ENCODE peak calls at places on chromosome 3, in ten cellular contexts. F is heart right ventricle; T is gastrocnemius medialis; X is ascending aorta; H is GM23338; C is small intestine; U is CD8-positive, alpha-beta T cell; V is neural progenitor cell; Y is effector memory CD4-positive, alpha-beta T cell; B is Peyer's patch. A is an unnamed sample. For H3K4me1, the result is how much of the 10 kb centered on the place peaks cover.

GRCh38 chr3:150878290-150878689 is 26.9 kb downstream of the MINDY4B start:
- DNase-seq in H (no peak), V (no peak), T (no peak), X (no peak), U (no peak), Y (no peak), C (no peak), B (no peak), F (no peak), A (no peak)

GRCh38 chr3:47512416-47513124 is 942 bp downstream of the ELP6 start:
- DNase-seq in X (no peak), B (peak), H (peak), F (peak), C (peak), Y (peak), T (no peak), U (peak), V (peak), A (peak)

GRCh38 chr3:13521309-13521708 is 27.6 kb upstream of the FBLN2 start:
- DNase-seq in H (no peak), V (no peak), T (no peak), C (no peak), B (no peak), F (no peak), U (no peak), Y (no peak), X (no peak), A (no peak)

GRCh38 chr3:172071780-172072179 is 32.4 kb downstream of the FNDC3B start:
- DNase-seq in C (no peak), F (no peak), X (no peak), V (no peak), T (no peak), U (no peak), H (no peak), Y (no peak), B (no peak), A (no peak)

GRCh38 chr3:57120803-57121174 is 44.4 kb downstream of the IL17RD start:
- DNase-seq in B (no peak), T (no peak), H (no peak), V (no peak), C (no peak), Y (no peak), F (no peak), X (no peak), U (no peak), A (no peak)

GRCh38 chr3:190427108-190427507 is 22.6 kb downstream of the TMEM207 start:
- DNase-seq in U (no peak), X (no peak), B (no peak), C (no peak), Y (no peak), T (no peak), H (no peak), V (no peak), F (no peak), A (no peak)

GRCh38 chr3:113436794-113437193 is 4.5 kb downstream of the CFAP44 start:
- DNase-seq in X (no peak), V (no peak), T (no peak), B (peak), F (no peak), C (peak), U (no peak), Y (no peak), H (peak), A (peak)

GRCh38 chr3:142613491-142613890 is 17.3 kb downstream of the PLS1 start:
- DNase-seq in X (no peak), T (no peak), U (no peak), C (peak), V (no peak), H (no peak), F (no peak), Y (no peak), B (peak), A (no peak)

GRCh38 chr3:142723665-142723967 is 218 bp upstream of the TRPC1 start:
- DNase-seq in C (no peak), X (no peak), B (no peak), F (no peak), V (no peak), H (no peak), Y (no peak), T (no peak), U (no peak), A (no peak)

GRCh38 chr3:42516443-42516842 is 14.0 kb downstream of the VIPR1 start:
- DNase-seq in X (no peak), F (no peak), C (peak), Y (no peak), H (no peak), U (no peak), T (no peak), B (peak), V (no peak), A (no peak)

GRCh38 chr3:14143271-14143605 is 18.4 kb downstream of the TMEM43 start:
- DNase-seq in C (no peak), V (no peak), T (no peak), Y (no peak), B (no peak), F (no peak), U (no peak), H (no peak), X (no peak), A (no peak)

GRCh38 chr3:128201158-128201755 is 48.0 kb downstream of the EEFSEC start:
- DNase-seq in B (no peak), U (no peak), Y (no peak), C (no peak), X (no peak), V (no peak), T (no peak), F (no peak), H (no peak), A (no peak)

GRCh38 chr3:112640333-112640863 is 545 bp downstream of the CCDC80 start:
- DNase-seq in U (no peak), H (no peak), T (no peak), B (no peak), C (no peak), Y (no peak), X (no peak), F (no peak), V (peak), A (no peak)

GRCh38 chr3:52998781-52999509 is 46.9 kb downstream of the SFMBT1 start:
- DNase-seq in X (no peak), B (no peak), H (peak), C (peak), V (no peak), U (no peak), T (no peak), F (no peak), Y (no peak), A (no peak)

GRCh38 chr3:51706788-51707731 is at the start of gene GRM2:
- DNase-seq in U (no peak), Y (no peak), F (peak), B (peak), V (peak), H (peak), X (no peak), T (peak), C (peak), A (peak)

GRCh38 chr3:101091489-101091888 is 98.3 kb upstream of the ABI3BP start:
- DNase-seq in U (no peak), V (no peak), B (no peak), Y (no peak), H (peak), T (no peak), F (no peak), C (no peak), X (no peak), A (no peak)

GRCh38 chr3:22089284-22089683 is 338.3 kb upstream of the ZNF385D start:
- DNase-seq in V (peak), U (no peak), C (peak), Y (no peak), H (peak), X (no peak), F (no peak), T (no peak), B (no peak), A (no peak)

GRCh38 chr3:171901615-171902312 is 58.6 kb downstream of the TMEM212 start:
- DNase-seq in H (no peak), C (no peak), B (no peak), X (no peak), T (no peak), F (no peak), U (no peak), V (no peak), Y (no peak), A (no peak)

GRCh38 chr3:49718419-49719213 is 868 bp downstream of the AMIGO3 start:
- DNase-seq in F (no peak), H (peak), U (no peak), B (no peak), V (peak), Y (no peak), X (no peak), T (peak), C (no peak), A (no peak)

GRCh38 chr3:50212502-50212901 is 7.4 kb downstream of the SLC38A3 start:
- DNase-seq in U (no peak), T (no peak), F (no peak), B (no peak), X (no peak), H (peak), C (no peak), V (peak), Y (no peak), A (no peak)

GRCh38 chr3:152941825-152942224 is 106.9 kb downstream of the P2RY1 start:
- DNase-seq in C (no peak), T (no peak), B (no peak), X (no peak), H (no peak), Y (no peak), F (no peak), V (no peak), U (no peak), A (no peak)

GRCh38 chr3:126125781-126126251 is 41.9 kb upstream of the SLC41A3 start:
- DNase-seq in U (no peak), C (no peak), H (no peak), F (peak), X (peak), Y (no peak), T (peak), B (peak), V (no peak), A (no peak)

GRCh38 chr3:112089956-112090898 is 4.0 kb downstream of the C3orf52 start:
- DNase-seq in F (no peak), B (no peak), U (no peak), T (no peak), V (no peak), C (peak), Y (no peak), H (no peak), X (no peak), A (no peak)

GRCh38 chr3:16665282-16665741 is 60.1 kb upstream of the DAZL start:
- DNase-seq in V (no peak), F (no peak), X (no peak), B (peak), C (peak), Y (no peak), T (no peak), H (peak), U (no peak), A (no peak)

GRCh38 chr3:143120716-143121239 is 1.2 kb downstream of the CHST2 start:
- DNase-seq in T (no peak), C (no peak), Y (no peak), U (peak), F (peak), B (peak), H (peak), X (no peak), V (peak), A (peak)

GRCh38 chr3:146626384-146627122 is 21.4 kb upstream of the PLSCR5 start:
- DNase-seq in C (no peak), F (no peak), H (no peak), B (no peak), Y (no peak), X (no peak), U (no peak), T (no peak), V (no peak), A (no peak)

GRCh38 chr3:86228106-86228505 is 762.8 kb downstream of the VGLL3 start:
- DNase-seq in F (no peak), U (no peak), C (no peak), V (peak), X (no peak), T (no peak), H (peak), B (no peak), Y (no peak), A (no peak)
- H3K4me1 ChIP-seq in F (under half), U (under half), C (under half), V (under half), X (under half), T (under half), H (under half), B (under half), Y (under half), A (under half)

GRCh38 chr3:194091141-194091540 is 44.8 kb upstream of the HES1 start:
- DNase-seq in F (no peak), Y (no peak), C (no peak), H (no peak), U (no peak), B (peak), X (no peak), V (no peak), T (no peak), A (no peak)
- H3K4me1 ChIP-seq in F (under half), Y (under half), C (under half), H (under half), U (under half), B (under half), X (under half), V (under half), T (under half), A (under half)

DNA sequence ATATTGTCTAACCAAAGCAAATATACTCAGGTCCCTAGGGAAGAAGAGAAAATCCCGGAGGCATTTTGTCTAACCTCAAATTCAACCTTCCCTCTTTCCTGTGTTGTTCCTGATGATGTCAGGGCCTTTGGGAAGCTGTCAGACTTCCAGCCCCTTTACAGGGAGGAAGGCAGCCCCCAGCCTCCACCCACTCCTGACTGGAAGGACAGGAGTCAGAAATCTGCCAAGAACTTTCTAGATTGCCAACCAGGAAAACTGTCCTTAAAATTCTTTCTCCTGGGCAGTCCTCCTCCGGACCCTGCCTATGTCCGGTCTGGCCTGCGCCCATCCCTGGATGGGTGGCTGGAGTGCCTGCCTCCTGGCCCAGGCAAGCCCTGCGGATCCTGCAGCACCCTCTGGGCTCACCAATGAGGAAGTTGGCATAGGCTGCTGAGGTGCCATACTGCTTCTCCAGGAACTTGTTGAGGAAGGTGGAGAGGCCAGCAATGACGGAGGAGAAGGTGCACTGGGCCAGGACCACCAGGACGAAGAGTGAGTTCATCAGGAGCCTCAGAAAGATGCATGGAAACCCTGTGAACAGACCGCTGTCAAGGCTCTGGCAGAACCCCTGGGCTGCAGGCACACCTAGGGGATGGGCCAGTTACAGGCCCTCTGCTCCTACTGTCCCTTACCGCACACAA is 52.6 kb upstream of the RAB6B start:
- DNase-seq in C (no peak), U (no peak), F (no peak), H (no peak), B (no peak), T (no peak), X (no peak), Y (no peak), V (no peak), A (no peak)
- H3K4me1 ChIP-seq in C (under half), U (under half), F (half or more), H (under half), B (under half), T (under half), X (under half), Y (under half), V (under half), A (under half)

GRCh38 chr3:37229740-37230139 is 55.4 kb upstream of the LRRFIP2 start:
- DNase-seq in Y (no peak), V (no peak), C (peak), X (no peak), T (no peak), H (no peak), F (no peak), B (peak), U (no peak), A (no peak)

GRCh38 chr3:37227870-37228549 is 53.6 kb upstream of the LRRFIP2 start:
- DNase-seq in Y (no peak), T (no peak), X (no peak), U (no peak), B (no peak), C (peak), H (no peak), V (no peak), F (no peak), A (no peak)

GRCh38 chr3:37229291-37229690 is 54.9 kb upstream of the LRRFIP2 start:
- DNase-seq in H (no peak), T (no peak), U (no peak), Y (no peak), X (no peak), C (no peak), B (no peak), F (no peak), V (no peak), A (no peak)

GRCh38 chr3:37225481-37225880 is 51.1 kb upstream of the LRRFIP2 start:
- DNase-seq in C (no peak), V (no peak), F (no peak), U (no peak), X (no peak), H (no peak), Y (no peak), T (no peak), B (no peak), A (no peak)

GRCh38 chr3:37228734-37229133 is 54.4 kb upstream of the LRRFIP2 start:
- DNase-seq in Y (no peak), B (no peak), H (no peak), U (no peak), T (no peak), X (no peak), C (peak), V (no peak), F (no peak), A (no peak)
- H3K4me1 ChIP-seq in Y (under half), B (under half), H (under half), U (under half), T (under half), X (under half), C (under half), V (under half), F (under half), A (under half)

DNA sequence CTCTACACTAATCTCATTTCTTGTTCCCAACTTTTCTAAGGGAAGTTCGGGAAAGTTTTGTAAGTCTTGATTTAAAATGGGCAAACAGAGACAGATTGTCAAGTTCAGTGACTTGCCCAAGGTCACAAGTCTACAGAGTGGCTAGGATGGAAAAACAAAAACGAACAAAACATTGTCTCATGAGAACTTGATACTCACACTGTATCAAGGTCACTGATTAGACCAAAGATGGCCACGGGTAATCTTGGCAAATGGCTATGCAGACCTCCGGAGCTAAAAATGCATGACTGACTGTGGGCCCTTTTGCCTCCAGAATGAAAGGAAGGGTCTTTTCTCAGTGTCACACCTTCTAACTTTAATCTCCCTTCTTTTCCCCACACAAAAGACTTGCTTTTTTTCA is 460.9 kb downstream of the FOXP1 start:
- DNase-seq in V (no peak), B (no peak), C (no peak), U (no peak), F (no peak), Y (no peak), T (no peak), X (no peak), H (no peak), A (no peak)
- H3K4me1 ChIP-seq in V (under half), B (under half), C (under half), U (half or more), F (half or more), Y (under half), T (under half), X (half or more), H (under half), A (under half)

GRCh38 chr3:72625616-72626337 is 222.5 kb downstream of the SHQ1 start:
- DNase-seq in B (no peak), H (no peak), U (no peak), F (no peak), C (no peak), V (no peak), X (no peak), Y (no peak), T (no peak), A (no peak)

GRCh38 chr3:72630614-72631344 is 217.5 kb downstream of the SHQ1 start:
- DNase-seq in B (no peak), Y (no peak), V (no peak), H (no peak), F (no peak), T (no peak), X (no peak), U (no peak), C (no peak), A (no peak)

GRCh38 chr3:72629191-72629611 is 219.0 kb downstream of the SHQ1 start:
- DNase-seq in U (no peak), Y (no peak), T (no peak), C (peak), F (no peak), B (no peak), X (no peak), H (no peak), V (no peak), A (no peak)

GRCh38 chr3:72627276-72627675 is 221.0 kb downstream of the SHQ1 start:
- DNase-seq in H (no peak), U (no peak), Y (no peak), B (no peak), V (no peak), X (no peak), T (no peak), C (no peak), F (no peak), A (no peak)

DNA sequence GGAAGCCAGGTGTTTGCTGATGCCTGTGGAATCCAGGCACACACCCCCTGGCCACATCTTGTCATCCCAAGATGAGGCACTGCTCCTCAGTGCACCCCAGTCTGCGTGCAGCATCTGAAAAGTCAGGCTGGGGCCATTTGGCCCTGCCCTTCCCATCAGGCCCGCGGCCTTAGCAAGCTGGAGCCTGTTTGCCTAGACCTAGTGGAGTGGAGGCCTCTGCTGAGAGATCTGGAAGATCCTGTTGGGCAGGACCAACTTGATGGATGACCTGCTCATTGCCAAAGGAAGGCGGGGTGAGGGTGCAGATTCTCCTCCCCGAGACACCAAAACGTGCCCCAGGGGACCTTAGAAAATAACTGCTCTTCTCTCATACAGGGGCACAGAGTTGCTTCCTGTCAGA is 220.2 kb downstream of the SHQ1 start:
- DNase-seq in V (no peak), F (no peak), H (no peak), X (no peak), Y (no peak), B (no peak), C (no peak), T (no peak), U (no peak), A (no peak)
- H3K4me1 ChIP-seq in V (under half), F (under half), H (under half), X (under half), Y (under half), B (under half), C (under half), T (under half), U (under half), A (under half)

A was measured in CD4-positive, CD25-positive, alpha-beta regulatory T cell.